ENCODE peak calls at places on chromosomes 5 and 9, in five cellular contexts. K is CD8-positive, alpha-beta T cell; D is uterus; J is ovary; E is GM23338. N is an unnamed sample. For H3K27me3, the result is how much of the 10 kb centered on the place peaks cover.

GRCh38 chr5:141757402-141757801 is 75.4 kb upstream of the ARAP3 start:
- DNase-seq in K (no peak), D (no peak), J (no peak), E (peak), N (no peak)

GRCh38 chr9:87640385-87640795 is 85.5 kb upstream of the CTSL start:
- DNase-seq in K (no peak), D (no peak), J (peak), E (no peak), N (no peak)

GRCh38 chr9:87184956-87185642 is 237.8 kb upstream of the GAS1 start:
- DNase-seq in K (no peak), D (no peak), J (no peak), E (no peak), N (no peak)

GRCh38 chr9:136401173-136401922 is 1.4 kb upstream of the SNAPC4 start:
- DNase-seq in K (no peak), D (no peak), J (no peak), E (no peak), N (no peak)

GRCh38 chr5:159231167-159231566 is 21.8 kb upstream of the RNF145 start:
- DNase-seq in K (no peak), D (no peak), J (no peak), E (no peak), N (no peak)

GRCh38 chr5:66364186-66364585 is 220.1 kb downstream of the SREK1 start:
- DNase-seq in K (no peak), D (no peak), J (no peak), E (no peak), N (no peak)

GRCh38 chr9:75601280-75601679 is 289.2 kb upstream of the PCSK5 start:
- DNase-seq in K (no peak), D (no peak), J (no peak), E (no peak), N (no peak)

GRCh38 chr5:135213466-135214239 is 179.6 kb upstream of the PITX1 start:
- DNase-seq in K (no peak), D (no peak), J (no peak), E (no peak), N (no peak)

GRCh38 chr5:147101654-147102053 is 133.2 kb upstream of the STK32A start:
- DNase-seq in K (no peak), D (no peak), J (no peak), E (no peak), N (no peak)

GRCh38 chr5:147081256-147081872 is 153.5 kb upstream of the STK32A start:
- DNase-seq in K (no peak), D (no peak), J (no peak), E (no peak), N (no peak)

GRCh38 chr5:39977231-39977630 is 552.5 kb upstream of the DAB2 start:
- DNase-seq in K (no peak), D (no peak), J (no peak), E (no peak), N (no peak)

GRCh38 chr5:39543335-39543734 is 118.6 kb upstream of the DAB2 start:
- DNase-seq in K (no peak), D (no peak), J (no peak), E (no peak), N (no peak)

GRCh38 chr9:107685399-107685798 is 195.8 kb upstream of the KLF4 start:
- DNase-seq in K (no peak), D (no peak), J (no peak), E (no peak), N (no peak)

DNA sequence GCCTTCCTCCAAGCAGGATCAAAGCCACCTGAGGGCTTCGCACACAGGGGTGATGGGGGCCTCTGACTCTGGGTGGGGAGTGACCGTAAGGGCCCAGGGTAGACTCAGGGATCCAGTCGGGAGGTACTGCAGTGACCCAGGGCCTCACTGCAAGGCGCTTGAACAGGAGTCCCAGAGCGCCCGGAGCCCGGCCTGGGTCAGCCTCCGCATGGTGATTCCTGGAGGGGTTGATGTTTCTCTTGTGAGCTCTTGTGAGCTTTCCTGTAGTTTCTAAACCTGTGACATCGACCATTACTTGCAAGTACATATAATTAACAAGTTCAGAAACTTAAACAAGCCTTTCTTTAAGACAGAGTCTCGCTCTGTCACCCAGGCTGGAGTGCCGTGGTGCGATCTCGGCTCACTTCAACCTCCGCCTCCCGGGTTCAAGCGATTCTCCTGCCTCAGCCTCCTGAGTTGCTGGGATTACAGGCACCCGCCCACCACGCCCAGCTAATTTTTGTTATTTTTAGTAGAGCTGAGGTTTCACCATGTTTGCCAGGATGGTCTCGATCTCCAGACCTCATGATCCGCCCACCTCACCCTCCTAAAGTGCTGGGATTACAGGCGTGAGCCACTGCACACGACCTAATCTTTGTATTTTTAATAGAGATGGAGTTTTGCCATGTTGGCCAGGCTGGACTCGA is 19.8 kb downstream of the PTGES start:
- DNase-seq in K (no peak), D (no peak), J (no peak), E (no peak), N (no peak)
- H3K27ac ChIP-seq in K (no peak), D (no peak), J (no peak), E (no peak), N (no peak)

GRCh38 chr9:92759990-92760893 is 4.4 kb downstream of the BICD2 start:
- DNase-seq in K (no peak), D (peak), J (no peak), E (no peak), N (no peak)

GRCh38 chr9:92762196-92762595 is 2.4 kb downstream of the BICD2 start:
- DNase-seq in K (no peak), D (no peak), J (no peak), E (no peak), N (no peak)

GRCh38 chr9:92763721-92764380 is 782 bp downstream of the BICD2 start:
- DNase-seq in K (no peak), D (no peak), J (no peak), E (peak), N (peak)

GRCh38 chr9:92762781-92763708 is 1.6 kb downstream of the BICD2 start:
- DNase-seq in K (no peak), D (no peak), J (no peak), E (no peak), N (no peak)

DNA sequence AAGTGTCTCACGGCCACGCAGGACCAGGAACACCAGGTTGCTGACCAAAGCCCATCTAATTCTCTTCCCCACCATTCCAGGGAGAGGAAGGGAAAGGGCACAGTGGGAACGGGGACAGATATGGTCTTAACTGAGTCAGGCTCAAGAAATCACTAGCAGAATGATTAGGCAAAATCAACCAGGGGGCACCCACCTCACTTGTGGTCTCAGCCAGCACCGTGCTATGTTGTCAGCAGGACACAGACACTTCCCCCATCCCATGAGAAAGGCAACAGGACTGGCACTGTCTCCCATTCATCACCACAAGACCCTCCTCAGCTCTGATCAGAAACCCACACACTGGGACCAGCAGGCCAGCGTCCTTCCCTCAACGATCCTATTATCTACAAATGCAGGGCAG is 2.9 kb downstream of the BICD2 start:
- DNase-seq in K (no peak), D (no peak), J (no peak), E (no peak), N (no peak)
- H3K4me3 ChIP-seq in K (no peak), D (no peak), J (no peak), E (no peak), N (peak)

DNA sequence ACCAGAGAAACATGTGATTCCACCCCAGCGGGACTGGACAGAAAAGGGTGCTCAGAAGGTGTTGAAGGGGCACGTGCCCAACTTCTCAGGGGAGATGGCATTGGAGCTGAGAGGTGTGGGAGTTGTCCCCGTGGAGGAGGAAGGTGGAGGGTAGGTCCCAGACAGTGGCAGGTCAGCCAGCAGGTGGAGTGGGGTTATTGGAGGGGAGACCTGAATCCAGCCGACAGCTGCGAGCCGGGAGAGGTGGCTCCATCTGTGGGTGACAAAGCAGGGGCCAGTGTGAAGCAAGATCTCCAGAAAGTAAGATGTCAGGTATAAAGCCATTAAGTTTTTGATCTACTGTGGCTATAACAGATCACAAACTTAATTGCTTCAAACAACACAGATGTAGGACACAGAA is 75.1 kb downstream of the HRH2 start:
- DNase-seq in K (no peak), D (no peak), J (no peak), E (no peak), N (no peak)
- H3K27me3 ChIP-seq in K (under half), D (under half), J (under half), E (under half), N (under half)

GRCh38 chr5:95938766-95939165 is 22.9 kb downstream of the ELL2 start:
- DNase-seq in K (no peak), D (no peak), J (no peak), E (no peak), N (no peak)

GRCh38 chr5:95936812-95937397 is 24.7 kb downstream of the ELL2 start:
- DNase-seq in K (no peak), D (no peak), J (no peak), E (no peak), N (no peak)

GRCh38 chr5:95937607-95938152 is 24.0 kb downstream of the ELL2 start:
- DNase-seq in K (no peak), D (no peak), J (no peak), E (no peak), N (no peak)

GRCh38 chr5:95939465-95939864 is 22.2 kb downstream of the ELL2 start:
- DNase-seq in K (no peak), D (no peak), J (no peak), E (no peak), N (no peak)

DNA sequence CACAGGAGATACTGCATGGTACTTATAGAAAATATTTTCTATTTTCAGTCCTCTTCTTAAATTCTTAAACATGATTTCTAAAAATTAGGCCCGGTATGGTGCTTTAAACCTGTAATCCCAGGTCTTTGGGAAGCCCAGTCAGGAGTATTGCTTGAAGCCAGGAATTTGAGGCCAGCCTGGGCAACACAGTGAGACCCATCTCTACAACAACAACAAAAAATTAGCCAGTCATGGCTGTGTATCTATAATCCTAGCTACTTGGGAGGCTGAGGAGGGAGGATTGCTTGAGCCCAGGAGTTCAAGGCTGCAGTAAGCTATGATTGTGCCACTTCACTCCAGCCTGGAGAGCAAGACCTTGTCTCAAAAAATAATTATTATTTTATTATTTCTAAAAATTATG is 23.3 kb downstream of the ELL2 start:
- DNase-seq in K (no peak), D (no peak), J (no peak), E (no peak), N (no peak)
- H3K27ac ChIP-seq in K (no peak), D (no peak), J (no peak), E (no peak), N (no peak)

GRCh38 chr9:127777368-127777960 is 1.0 kb downstream of the SH2D3C start:
- DNase-seq in K (no peak), D (no peak), J (no peak), E (no peak), N (no peak)
- H3K4me3 ChIP-seq in K (peak), D (no peak), J (no peak), E (no peak), N (peak)

DNA sequence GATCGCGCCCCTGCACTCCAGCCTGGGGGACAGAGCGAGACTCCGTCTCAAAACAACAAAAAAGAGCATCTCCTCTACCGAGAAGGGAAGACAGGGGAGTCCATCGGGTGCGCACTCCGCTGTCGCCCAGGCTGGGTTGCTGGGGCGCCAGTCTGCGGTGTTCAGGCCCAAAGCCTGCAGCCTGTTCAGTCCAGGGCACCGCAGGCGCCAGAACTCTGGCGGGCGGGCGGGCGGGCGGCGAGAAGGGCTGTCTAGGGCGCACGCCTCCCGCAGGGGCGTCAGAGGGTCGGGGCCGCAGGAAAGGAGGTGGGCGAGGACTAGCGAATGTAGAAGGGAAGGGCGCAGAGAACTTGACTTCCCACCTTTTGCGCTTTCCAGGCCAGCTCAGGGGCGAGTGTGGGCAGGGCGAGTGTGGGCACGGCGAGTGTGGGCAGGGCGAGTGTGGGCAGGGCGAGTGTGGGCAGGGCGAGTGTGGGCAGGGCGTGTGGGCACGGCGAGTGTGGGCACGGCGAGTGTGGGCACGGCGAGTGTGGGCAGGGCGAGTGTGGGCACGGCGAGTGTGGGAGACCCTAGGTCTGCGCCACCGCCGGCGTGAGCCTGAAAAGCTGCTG is 10.5 kb downstream of the PROP1 start:
- DNase-seq in K (no peak), D (no peak), J (no peak), E (peak), N (no peak)
- H3K27me3 ChIP-seq in K (under half), D (under half), J (under half), E (under half), N (under half)